ENCODE peak calls at places on chromosomes 1 and 21, in ten cellular contexts. N is cardiac muscle cell; P is HCT116; O is MM.1S; Q is type B pancreatic cell; F is CD8-positive, alpha-beta T cell; R is heart left ventricle; J is cardiac fibroblast; A is heart right ventricle; C is tibial artery. U is an unnamed sample.

GRCh38 chr1:50531027-50531426 is 107.8 kb upstream of the DMRTA2 start:
- DNase-seq in N (no peak), P (no peak), O (no peak), Q (no peak), F (no peak), R (no peak), J (peak), A (no peak), C (no peak), U (no peak)

GRCh38 chr1:102852583-102852982 is 255.7 kb downstream of the COL11A1 start:
- DNase-seq in N (no peak), P (no peak), O (no peak), Q (no peak), F (no peak), R (no peak), J (peak), A (no peak), C (no peak), U (no peak)

GRCh38 chr1:7220007-7220406 is 434.8 kb downstream of the CAMTA1 start:
- DNase-seq in N (no peak), P (no peak), O (no peak), Q (no peak), F (no peak), R (no peak), J (peak), A (no peak), C (no peak), U (no peak)

GRCh38 chr1:157878059-157878458 is 36.5 kb upstream of the CD5L start:
- DNase-seq in N (peak), P (peak), O (peak), Q (no peak), F (no peak), R (no peak), J (peak), A (no peak), C (no peak), U (no peak)

GRCh38 chr1:176670853-176671252 is 207.9 kb downstream of the PAPPA2 start:
- DNase-seq in N (no peak), P (no peak), O (no peak), Q (no peak), F (no peak), R (no peak), J (no peak), A (no peak), C (no peak), U (no peak)

GRCh38 chr21:30234643-30235042 is 18.7 kb upstream of the CLDN8 start:
- DNase-seq in N (no peak), P (no peak), O (no peak), Q (no peak), F (no peak), R (no peak), J (peak), A (no peak), C (no peak), U (no peak)

GRCh38 chr1:82934069-82934468 is 1064.9 kb downstream of the TTLL7 start:
- DNase-seq in N (no peak), P (no peak), O (no peak), Q (no peak), F (no peak), R (no peak), J (no peak), A (no peak), C (no peak), U (peak)

GRCh38 chr1:205563927-205564441 is 59.5 kb downstream of the CDK18 start:
- DNase-seq in N (no peak), P (no peak), O (no peak), Q (peak), F (no peak), R (peak), J (no peak), A (no peak), C (no peak), U (no peak)

GRCh38 chr1:53738205-53739108 is 507 bp downstream of the GLIS1 start:
- DNase-seq in N (peak), P (no peak), O (no peak), Q (no peak), F (no peak), R (no peak), J (peak), A (peak), C (no peak), U (no peak)

GRCh38 chr1:27361044-27361402 is 5.7 kb downstream of the MAP3K6 start:
- DNase-seq in N (no peak), P (no peak), O (no peak), Q (no peak), F (no peak), R (no peak), J (no peak), A (no peak), C (no peak), U (no peak)

GRCh38 chr21:34202553-34203332 is 129.4 kb downstream of the MRPS6 start:
- DNase-seq in N (peak), P (peak), O (no peak), Q (no peak), F (no peak), R (no peak), J (no peak), A (peak), C (peak), U (no peak)

GRCh38 chr21:39579734-39580332 is 32.9 kb upstream of the B3GALT5 start:
- DNase-seq in N (no peak), P (no peak), O (no peak), Q (no peak), F (no peak), R (no peak), J (no peak), A (no peak), C (no peak), U (peak)

GRCh38 chr1:156316909-156317308 is 17.8 kb upstream of the VHLL start:
- DNase-seq in N (no peak), P (no peak), O (no peak), Q (no peak), F (no peak), R (no peak), J (no peak), A (no peak), C (no peak), U (no peak)

GRCh38 chr21:39164523-39164922 is 18.7 kb downstream of the PSMG1 start:
- DNase-seq in N (no peak), P (no peak), O (no peak), Q (no peak), F (no peak), R (no peak), J (no peak), A (no peak), C (no peak), U (no peak)

GRCh38 chr21:38295997-38296764 is 39.4 kb downstream of the KCNJ15 start:
- DNase-seq in N (no peak), P (no peak), O (no peak), Q (no peak), F (no peak), R (no peak), J (peak), A (no peak), C (no peak), U (no peak)

GRCh38 chr1:104195395-104195794 is 445.7 kb downstream of the AMY1C start:
- DNase-seq in N (no peak), P (no peak), O (no peak), Q (no peak), F (no peak), R (no peak), J (peak), A (no peak), C (no peak), U (no peak)

GRCh38 chr1:203519053-203519770 is 25.3 kb downstream of the OPTC start:
- DNase-seq in N (peak), P (no peak), O (no peak), Q (no peak), F (no peak), R (no peak), J (no peak), A (no peak), C (no peak), U (no peak)

GRCh38 chr1:201404722-201405483 is 5.8 kb upstream of the LAD1 start:
- DNase-seq in N (no peak), P (no peak), O (no peak), Q (no peak), F (no peak), R (no peak), J (no peak), A (no peak), C (no peak), U (no peak)

GRCh38 chr1:44239961-44240371 is 26.7 kb downstream of the DMAP1 start:
- DNase-seq in N (peak), P (no peak), O (no peak), Q (no peak), F (no peak), R (peak), J (peak), A (peak), C (peak), U (no peak)

GRCh38 chr1:97077221-97077620 is 355.6 kb downstream of the PTBP2 start:
- DNase-seq in N (no peak), P (no peak), O (no peak), Q (no peak), F (no peak), R (no peak), J (no peak), A (no peak), C (no peak), U (no peak)

GRCh38 chr1:62045579-62045978 is 149.1 kb upstream of the L1TD1 start:
- DNase-seq in N (peak), P (no peak), O (no peak), Q (no peak), F (no peak), R (no peak), J (no peak), A (no peak), C (no peak), U (no peak)

DNA sequence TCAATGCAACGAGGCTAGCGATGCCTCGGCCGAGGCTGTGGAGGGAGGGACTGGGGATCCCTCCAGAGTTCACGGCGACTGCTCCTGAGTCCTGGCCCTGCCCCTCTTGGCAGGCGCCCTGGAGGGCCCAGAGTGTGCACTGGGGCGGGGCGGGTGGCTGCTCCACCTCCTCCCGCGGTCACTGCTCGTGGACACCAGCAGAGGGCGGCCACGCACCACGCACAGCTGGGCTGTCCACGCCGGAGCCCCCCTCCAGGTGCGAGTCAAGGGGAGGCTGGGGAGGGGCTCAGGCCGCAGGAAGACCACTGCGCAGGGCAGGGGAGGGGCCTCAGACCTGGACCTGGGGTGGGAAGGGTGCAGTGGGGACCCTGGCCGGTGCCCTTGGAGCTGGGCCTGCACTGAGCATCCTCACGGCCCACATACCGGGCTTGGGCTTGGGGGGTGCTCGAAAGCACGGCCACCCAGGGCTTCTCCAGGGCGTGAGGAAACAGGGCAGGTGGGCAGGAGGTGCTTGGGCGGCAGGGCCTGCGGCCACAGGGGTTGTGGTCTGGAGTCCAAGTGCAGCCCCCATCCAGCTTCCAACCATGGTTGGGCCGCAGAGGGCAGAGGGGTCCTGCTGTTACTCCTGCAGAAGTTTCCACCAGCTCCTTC is 20.6 kb upstream of the TTC34 start:
- DNase-seq in N (no peak), P (no peak), O (no peak), Q (no peak), F (peak), R (no peak), J (no peak), A (peak), C (peak), U (no peak)
- TF ChIP-seq CTCF in N (no peak), P (peak), O (peak), Q (peak), F (peak), R (peak), J (no peak), A (peak), C (peak), U (no peak)

GRCh38 chr1:19202396-19202795 is 7.7 kb downstream of the UBR4 start:
- DNase-seq in N (no peak), P (no peak), O (no peak), Q (no peak), F (no peak), R (no peak), J (no peak), A (no peak), C (no peak), U (no peak)
- TF ChIP-seq CTCF in N (no peak), P (no peak), O (no peak), Q (no peak), F (no peak), R (no peak), J (no peak), A (no peak), C (no peak), U (no peak)

DNA sequence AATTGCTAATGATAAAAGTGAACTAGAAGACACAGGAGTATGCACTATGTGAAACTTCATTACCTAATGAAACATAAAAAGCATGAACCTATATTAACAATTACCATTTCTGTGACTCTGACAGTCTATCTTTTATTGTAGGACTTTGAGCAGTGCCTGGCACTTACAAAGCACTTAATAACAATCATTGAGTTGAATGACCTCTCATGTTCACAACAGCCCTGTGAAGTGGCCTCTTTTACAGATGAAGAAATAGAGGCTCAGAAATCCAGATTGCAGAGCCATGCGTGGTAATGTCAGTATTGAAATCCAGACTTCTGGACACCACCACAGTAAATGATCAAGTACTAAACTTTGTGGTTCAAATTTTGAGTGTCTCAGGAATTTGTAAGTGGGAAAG is 326.4 kb downstream of the NTNG1 start:
- DNase-seq in N (peak), P (no peak), O (no peak), Q (no peak), F (no peak), R (no peak), J (no peak), A (no peak), C (no peak), U (no peak)
- TF ChIP-seq CTCF in N (no peak), P (no peak), O (no peak), Q (no peak), F (no peak), R (no peak), J (no peak), A (no peak), C (no peak), U (no peak)

DNA sequence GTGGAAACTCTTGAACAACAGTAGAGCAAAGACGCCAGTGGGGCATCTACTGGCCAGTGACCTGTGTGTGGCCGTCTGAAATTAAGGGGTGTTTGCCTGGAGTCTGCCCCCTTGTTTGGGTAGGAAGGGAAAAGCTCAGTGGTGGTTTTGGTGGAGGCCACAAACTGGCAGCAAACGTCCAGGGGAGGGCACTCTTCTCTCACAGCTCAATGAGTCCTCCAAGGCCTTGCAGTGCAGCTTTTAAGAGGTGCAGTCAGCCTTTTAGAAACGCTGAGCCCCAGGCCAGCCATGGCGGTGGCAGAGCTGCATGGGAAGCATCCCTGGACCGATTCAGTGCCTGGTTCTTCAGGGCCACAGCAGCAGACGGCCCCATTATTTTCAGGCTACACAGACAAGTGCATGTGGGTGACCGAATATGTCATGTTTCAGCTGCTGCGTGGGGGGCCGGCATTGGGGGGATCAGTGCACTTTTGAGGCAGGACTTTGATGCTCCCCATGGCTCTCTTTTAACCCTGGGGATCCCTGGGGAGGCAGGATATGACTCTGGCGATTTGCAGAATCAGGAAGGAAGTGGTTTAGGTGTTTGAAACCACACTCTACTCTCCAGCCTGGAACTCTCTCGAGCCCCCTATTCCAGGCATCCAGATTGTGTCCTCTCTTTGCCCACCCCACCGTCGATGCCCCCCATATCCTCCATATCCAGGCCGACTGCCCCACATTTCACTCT is 414.0 kb downstream of the PRDM2 start:
- DNase-seq in N (peak), P (no peak), O (peak), Q (no peak), F (no peak), R (peak), J (peak), A (peak), C (no peak), U (no peak)
- TF ChIP-seq CTCF in N (peak), P (peak), O (peak), Q (peak), F (no peak), R (peak), J (no peak), A (peak), C (peak), U (peak)

GRCh38 chr1:99955375-99955774 is 14.4 kb upstream of the SLC35A3 start:
- DNase-seq in N (no peak), P (no peak), O (no peak), Q (no peak), F (no peak), R (no peak), J (no peak), A (no peak), C (no peak), U (no peak)

GRCh38 chr1:99945174-99945573 is 24.6 kb upstream of the SLC35A3 start:
- DNase-seq in N (no peak), P (no peak), O (no peak), Q (no peak), F (no peak), R (no peak), J (no peak), A (no peak), C (no peak), U (no peak)

GRCh38 chr1:99952522-99952921 is 17.3 kb upstream of the SLC35A3 start:
- DNase-seq in N (no peak), P (no peak), O (no peak), Q (no peak), F (no peak), R (no peak), J (no peak), A (no peak), C (no peak), U (no peak)

DNA sequence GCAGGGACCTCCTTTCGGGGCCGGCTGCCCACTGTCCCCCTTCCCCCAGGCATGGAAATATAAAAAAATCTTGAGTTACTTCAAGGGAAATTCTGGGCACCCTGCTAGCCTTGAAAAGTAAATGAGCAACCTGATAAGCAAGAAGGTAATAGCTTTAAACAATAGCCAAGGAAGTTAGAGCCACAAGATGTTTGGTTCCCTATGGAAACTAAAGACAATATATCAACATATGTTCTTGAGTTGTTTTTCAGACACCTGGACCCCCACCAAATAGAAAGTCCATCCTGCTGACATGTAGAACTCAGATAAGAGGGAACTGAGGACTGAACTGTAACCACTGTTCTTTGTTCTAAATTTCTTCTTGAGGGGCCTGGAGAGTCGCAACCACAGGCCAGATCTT is 19.3 kb upstream of the SLC35A3 start:
- DNase-seq in N (no peak), P (no peak), O (no peak), Q (no peak), F (no peak), R (no peak), J (no peak), A (no peak), C (no peak), U (no peak)
- TF ChIP-seq CTCF in N (no peak), P (no peak), O (no peak), Q (no peak), F (no peak), R (no peak), J (no peak), A (no peak), C (no peak), U (no peak)

GRCh38 chr1:190494451-190494850 is 16.8 kb upstream of the BRINP3 start:
- DNase-seq in N (no peak), P (no peak), O (no peak), Q (no peak), F (no peak), R (no peak), J (no peak), A (no peak), C (no peak), U (no peak)
- TF ChIP-seq CTCF in N (no peak), P (no peak), O (no peak), Q (no peak), F (no peak), R (no peak), J (no peak), A (no peak), C (no peak), U (no peak)

U was measured in osteocyte.